ENCODE peak calls at places on chromosomes 2 and 18, in five cellular contexts. E, R, X, W and P are unnamed samples.

GRCh38 chr2:217362710-217363109 is 502.8 kb upstream of the TNP1 start:
- DNase-seq in E (no peak), R (no peak), X (no peak), W (no peak), P (no peak)

GRCh38 chr2:2910259-2910658 is 467.4 kb downstream of the EIPR1 start:
- DNase-seq in E (no peak), R (no peak), X (no peak), W (no peak), P (no peak)

GRCh38 chr2:157808421-157808820 is 67.7 kb downstream of the ACVR1 start:
- DNase-seq in E (no peak), R (no peak), X (no peak), W (no peak), P (no peak)

GRCh38 chr2:26536371-26537068 is 58.6 kb upstream of the OTOF start:
- DNase-seq in E (no peak), R (no peak), X (no peak), W (no peak), P (no peak)

GRCh38 chr2:212097001-212097400 is 441.6 kb downstream of the ERBB4 start:
- DNase-seq in E (no peak), R (no peak), X (no peak), W (no peak), P (no peak)

GRCh38 chr2:220556658-220557057 is 929.2 kb downstream of the SLC4A3 start:
- DNase-seq in E (peak), R (no peak), X (no peak), W (no peak), P (no peak)

GRCh38 chr2:68995911-68996310 is 17.1 kb upstream of the ANTXR1 start:
- DNase-seq in E (no peak), R (no peak), X (no peak), W (no peak), P (no peak)

GRCh38 chr2:45119855-45120254 is 110.6 kb upstream of the SIX2 start:
- DNase-seq in E (peak), R (peak), X (no peak), W (no peak), P (no peak)

GRCh38 chr2:172864182-172864581 is 128.5 kb downstream of the RAPGEF4 start:
- DNase-seq in E (peak), R (no peak), X (no peak), W (no peak), P (peak)

GRCh38 chr2:72083751-72084583 is 63.7 kb downstream of the CYP26B1 start:
- DNase-seq in E (no peak), R (no peak), X (no peak), W (no peak), P (no peak)

GRCh38 chr18:35041752-35042379 is 653 bp downstream of the MAPRE2 start:
- DNase-seq in E (no peak), R (no peak), X (peak), W (peak), P (no peak)

GRCh38 chr2:159090514-159091201 is 122.2 kb downstream of the TANC1 start:
- DNase-seq in E (peak), R (no peak), X (no peak), W (no peak), P (no peak)

GRCh38 chr2:168518555-168519066 is 62.5 kb downstream of the CERS6 start:
- DNase-seq in E (no peak), R (no peak), X (no peak), W (no peak), P (no peak)

GRCh38 chr2:143026411-143027054 is 102.7 kb upstream of the ARHGAP15 start:
- DNase-seq in E (no peak), R (no peak), X (no peak), W (no peak), P (peak)

GRCh38 chr2:3633089-3633981 is 24.7 kb upstream of the ALLC start:
- DNase-seq in E (peak), R (no peak), X (no peak), W (no peak), P (no peak)

GRCh38 chr2:118249970-118250369 is 161.7 kb downstream of the INSIG2 start:
- DNase-seq in E (peak), R (no peak), X (no peak), W (no peak), P (no peak)

GRCh38 chr2:168798076-168798887 is 4.2 kb upstream of the NOSTRIN start:
- DNase-seq in E (peak), R (no peak), X (no peak), W (no peak), P (no peak)

GRCh38 chr2:9219027-9219445 is 12.4 kb downstream of the ASAP2 start:
- DNase-seq in E (no peak), R (no peak), X (no peak), W (no peak), P (no peak)

GRCh38 chr2:54422072-54422581 is 34.0 kb upstream of the SPTBN1 start:
- DNase-seq in E (no peak), R (no peak), X (peak), W (no peak), P (no peak)

GRCh38 chr18:75654928-75655745 is 227.6 kb upstream of the SMIM21 start:
- DNase-seq in E (no peak), R (no peak), X (no peak), W (no peak), P (no peak)

GRCh38 chr2:42090216-42090615 is 42.4 kb downstream of the PKDCC start:
- DNase-seq in E (no peak), R (no peak), X (no peak), W (no peak), P (no peak)

GRCh38 chr2:223001831-223002230 is 50.2 kb upstream of the KCNE4 start:
- DNase-seq in E (peak), R (peak), X (no peak), W (no peak), P (no peak)

GRCh38 chr18:75261430-75262223 is 51.0 kb downstream of the TSHZ1 start:
- DNase-seq in E (no peak), R (no peak), X (no peak), W (no peak), P (no peak)

GRCh38 chr2:144443837-144444236 is 76.1 kb downstream of the ZEB2 start:
- DNase-seq in E (no peak), R (no peak), X (no peak), W (no peak), P (no peak)

GRCh38 chr18:55405655-55406373 is 182.2 kb downstream of the TCF4 start:
- DNase-seq in E (peak), R (peak), X (no peak), W (peak), P (peak)

GRCh38 chr2:206084468-206084869 is 1.5 kb downstream of the INO80D start:
- DNase-seq in E (peak), R (peak), X (peak), W (peak), P (peak)

GRCh38 chr18:54480616-54481015 is 110.4 kb upstream of the DYNAP start:
- DNase-seq in E (no peak), R (no peak), X (no peak), W (no peak), P (no peak)

GRCh38 chr2:114400890-114401289 is 41.6 kb upstream of the DPP10 start:
- DNase-seq in E (no peak), R (no peak), X (no peak), W (no peak), P (no peak)

GRCh38 chr2:190382851-190383250 is 25.3 kb upstream of the MFSD6 start:
- DNase-seq in E (peak), R (no peak), X (peak), W (peak), P (no peak)

GRCh38 chr2:148021059-148021985 is at the start of gene MBD5:
- DNase-seq in E (peak), R (peak), X (peak), W (no peak), P (no peak)

GRCh38 chr2:119721462-119721861 is 38.3 kb upstream of the PTPN4 start:
- DNase-seq in E (no peak), R (no peak), X (no peak), W (no peak), P (no peak)

GRCh38 chr2:40416486-40416885 is 35.4 kb downstream of the SLC8A1 start:
- DNase-seq in E (peak), R (no peak), X (no peak), W (no peak), P (no peak)

GRCh38 chr2:54271843-54272600 is 16.0 kb upstream of the TSPYL6 start:
- DNase-seq in E (no peak), R (no peak), X (no peak), W (no peak), P (no peak)

GRCh38 chr2:199273043-199273647 is 184.6 kb downstream of the SATB2 start:
- DNase-seq in E (peak), R (no peak), X (no peak), W (no peak), P (no peak)

GRCh38 chr2:16709769-16710168 is 44.1 kb upstream of the CYRIA start:
- DNase-seq in E (no peak), R (no peak), X (no peak), W (no peak), P (peak)